ENCODE peak calls at places on chromosomes 12 and 14, in six cellular contexts. Q is HCT116, M is stomach, N is H1, B is body of pancreas, O is A549. A is an unnamed sample.

GRCh38 chr12:65155784-65156183 is 13.6 kb upstream of the LEMD3 start:
- DNase-seq in Q (no peak), M (no peak), N (no peak), B (no peak), O (no peak), A (no peak)

GRCh38 chr14:71538949-71539659 is 393.1 kb upstream of the RGS6 start:
- DNase-seq in Q (no peak), M (no peak), N (no peak), B (no peak), O (no peak), A (no peak)

GRCh38 chr12:90945070-90945649 is 9.8 kb downstream of the CCER1 start:
- DNase-seq in Q (peak), M (no peak), N (no peak), B (no peak), O (peak), A (no peak)

GRCh38 chr12:43586646-43587245 is 34.7 kb upstream of the ADAMTS20 start:
- DNase-seq in Q (no peak), M (no peak), N (no peak), B (no peak), O (no peak), A (no peak)

GRCh38 chr12:47082283-47082962 is 2.7 kb upstream of the AMIGO2 start:
- DNase-seq in Q (no peak), M (no peak), N (no peak), B (no peak), O (peak), A (no peak)

GRCh38 chr12:108947097-108947496 is 67.2 kb downstream of the DAO start:
- DNase-seq in Q (no peak), M (no peak), N (no peak), B (no peak), O (no peak), A (no peak)

GRCh38 chr12:77894548-77894947 is 63.9 kb downstream of the NAV3 start:
- DNase-seq in Q (no peak), M (no peak), N (no peak), B (no peak), O (no peak), A (no peak)

GRCh38 chr12:53746592-53747491 is 4.9 kb downstream of the CISTR start:
- DNase-seq in Q (peak), M (peak), N (peak), B (peak), O (peak), A (peak)

GRCh38 chr12:49339464-49339861 is 2.5 kb upstream of the C1QL4 start:
- DNase-seq in Q (no peak), M (peak), N (peak), B (peak), O (no peak), A (no peak)

GRCh38 chr12:124232654-124232987 is 62.3 kb upstream of the RFLNA start:
- DNase-seq in Q (no peak), M (no peak), N (no peak), B (no peak), O (no peak), A (no peak)

GRCh38 chr14:69719501-69719951 is 47.4 kb upstream of the SRSF5 start:
- DNase-seq in Q (no peak), M (no peak), N (no peak), B (peak), O (no peak), A (no peak)

GRCh38 chr12:77777274-77777673 is 53.4 kb upstream of the NAV3 start:
- DNase-seq in Q (no peak), M (no peak), N (no peak), B (no peak), O (no peak), A (no peak)

GRCh38 chr12:26119391-26119981 is 5.4 kb downstream of the BHLHE41 start:
- DNase-seq in Q (peak), M (no peak), N (no peak), B (peak), O (peak), A (no peak)

GRCh38 chr12:67193705-67194104 is 75.5 kb upstream of the CAND1 start:
- DNase-seq in Q (no peak), M (no peak), N (peak), B (no peak), O (peak), A (no peak)

GRCh38 chr14:47675489-47676300 is at the start of gene MDGA2:
- DNase-seq in Q (no peak), M (no peak), N (peak), B (peak), O (peak), A (peak)

GRCh38 chr12:105982022-105982421 is 156.7 kb downstream of the NUAK1 start:
- DNase-seq in Q (no peak), M (no peak), N (no peak), B (no peak), O (no peak), A (no peak)

GRCh38 chr12:43029971-43030370 is 440.4 kb upstream of the PRICKLE1 start:
- DNase-seq in Q (no peak), M (no peak), N (no peak), B (no peak), O (no peak), A (no peak)

GRCh38 chr14:50101417-50101816 is 15.0 kb downstream of the VCPKMT start:
- DNase-seq in Q (no peak), M (no peak), N (no peak), B (no peak), O (no peak), A (no peak)

GRCh38 chr12:131536766-131537165 is 174.1 kb upstream of the SFSWAP start:
- DNase-seq in Q (no peak), M (no peak), N (no peak), B (no peak), O (no peak), A (no peak)

GRCh38 chr14:92223027-92223426 is 99.9 kb upstream of the SLC24A4 start:
- DNase-seq in Q (no peak), M (no peak), N (no peak), B (no peak), O (no peak), A (no peak)

GRCh38 chr12:132746621-132747020 is 15.0 kb downstream of the ANKLE2 start:
- DNase-seq in Q (no peak), M (no peak), N (no peak), B (no peak), O (no peak), A (no peak)

GRCh38 chr12:97464241-97465011 is 1.8 kb downstream of the RMST start:
- DNase-seq in Q (no peak), M (no peak), N (peak), B (no peak), O (no peak), A (no peak)

GRCh38 chr14:102394717-102395378 is 32.1 kb downstream of the TECPR2 start:
- DNase-seq in Q (no peak), M (no peak), N (no peak), B (no peak), O (no peak), A (no peak)

GRCh38 chr12:96218989-96219678 is 25.0 kb downstream of the ELK3 start:
- DNase-seq in Q (no peak), M (no peak), N (no peak), B (no peak), O (peak), A (no peak)

GRCh38 chr14:99041820-99042174 is 230.2 kb downstream of the BCL11B start:
- DNase-seq in Q (no peak), M (peak), N (no peak), B (no peak), O (no peak), A (no peak)

GRCh38 chr14:74980746-74981661 is 21.7 kb upstream of the EIF2B2 start:
- DNase-seq in Q (no peak), M (no peak), N (peak), B (no peak), O (no peak), A (no peak)
- TF ChIP-seq POLR2A in Q (no peak), M (no peak), N (no peak), B (no peak), O (no peak), A (no peak)

GRCh38 chr14:39576726-39577125 is 144.5 kb upstream of the FBXO33 start:
- DNase-seq in Q (no peak), M (no peak), N (no peak), B (no peak), O (no peak), A (no peak)
- TF ChIP-seq POLR2A in Q (no peak), M (no peak), N (no peak), B (no peak), O (no peak), A (no peak)

GRCh38 chr12:128815779-128816642 is 7.7 kb downstream of the SLC15A4 start:
- DNase-seq in Q (no peak), M (no peak), N (no peak), B (no peak), O (no peak), A (no peak)

GRCh38 chr12:128811806-128812205 is 12.0 kb downstream of the SLC15A4 start:
- DNase-seq in Q (no peak), M (no peak), N (no peak), B (peak), O (no peak), A (no peak)

GRCh38 chr12:128813883-128814282 is 9.9 kb downstream of the SLC15A4 start:
- DNase-seq in Q (no peak), M (peak), N (no peak), B (peak), O (no peak), A (no peak)

GRCh38 chr12:128814411-128815261 is 9.1 kb downstream of the SLC15A4 start:
- DNase-seq in Q (no peak), M (peak), N (no peak), B (peak), O (no peak), A (no peak)

GRCh38 chr12:128813392-128813791 is 10.4 kb downstream of the SLC15A4 start:
- DNase-seq in Q (no peak), M (peak), N (no peak), B (peak), O (no peak), A (no peak)
- TF ChIP-seq POLR2A in Q (no peak), M (no peak), N (no peak), B (no peak), O (no peak), A (no peak)

GRCh38 chr14:58296731-58297130 is 1.6 kb upstream of the ARID4A start:
- DNase-seq in Q (no peak), M (no peak), N (no peak), B (no peak), O (no peak), A (no peak)

GRCh38 chr14:58298880-58299664 is 717 bp downstream of the ARID4A start:
- DNase-seq in Q (no peak), M (peak), N (peak), B (peak), O (no peak), A (peak)

GRCh38 chr14:58298477-58298879 is at the start of gene ARID4A:
- DNase-seq in Q (no peak), M (peak), N (peak), B (peak), O (no peak), A (no peak)

GRCh38 chr14:58297412-58297761 is 968 bp upstream of the ARID4A start:
- DNase-seq in Q (no peak), M (peak), N (no peak), B (no peak), O (no peak), A (no peak)

GRCh38 chr14:58297762-58298476 is 436 bp upstream of the ARID4A start:
- DNase-seq in Q (peak), M (peak), N (peak), B (peak), O (peak), A (peak)
- TF ChIP-seq POLR2A in Q (peak), M (no peak), N (peak), B (peak), O (peak), A (peak)

GRCh38 chr12:8639936-8640335 is 22.7 kb downstream of the MFAP5 start:
- DNase-seq in Q (no peak), M (no peak), N (no peak), B (no peak), O (no peak), A (no peak)

GRCh38 chr12:8648598-8649205 is 13.9 kb downstream of the MFAP5 start:
- DNase-seq in Q (no peak), M (no peak), N (no peak), B (no peak), O (no peak), A (peak)

GRCh38 chr12:8642775-8643174 is 19.9 kb downstream of the MFAP5 start:
- DNase-seq in Q (no peak), M (no peak), N (no peak), B (no peak), O (no peak), A (no peak)

GRCh38 chr12:8647968-8648367 is 14.7 kb downstream of the MFAP5 start:
- DNase-seq in Q (no peak), M (no peak), N (no peak), B (no peak), O (no peak), A (no peak)

GRCh38 chr12:8644345-8645248 is 18.0 kb downstream of the MFAP5 start:
- DNase-seq in Q (no peak), M (no peak), N (no peak), B (no peak), O (no peak), A (no peak)
- TF ChIP-seq POLR2A in Q (no peak), M (no peak), N (no peak), B (no peak), O (no peak), A (peak)

A was measured in GM12891.